ENCODE peak calls at places on chromosomes 11 and 22, in nine cellular contexts. X is KG1; O is ELF-1; D is upper lobe of right lung; U is chondrocyte; E is iris pigment epithelial cell; B is PC-9; N is T-helper 2 cell; Z is effector memory CD4-positive, alpha-beta T cell. Q is an unnamed sample.

GRCh38 chr11:102630598-102631448 is 5.7 kb upstream of the MMP20 start:
- DNase-seq in N (no peak), Z (no peak), E (no peak), D (no peak), B (no peak), X (no peak), O (no peak), U (no peak), Q (no peak)

GRCh38 chr11:134024420-134025085 is 44.3 kb upstream of the JAM3 start:
- DNase-seq in O (no peak), U (no peak), N (no peak), E (peak), Z (no peak), X (no peak), D (no peak), B (no peak), Q (no peak)

GRCh38 chr11:86673055-86673843 is 833 bp upstream of the ME3 start:
- DNase-seq in Z (no peak), D (no peak), E (no peak), O (no peak), B (peak), N (no peak), X (no peak), U (no peak), Q (no peak)

GRCh38 chr22:44448271-44448780 is 49.7 kb downstream of the RTL6 start:
- DNase-seq in O (no peak), X (no peak), U (peak), B (peak), D (peak), N (no peak), E (peak), Z (no peak), Q (no peak)

GRCh38 chr22:24095816-24096215 is 84.7 kb downstream of the CABIN1 start:
- DNase-seq in D (peak), O (no peak), U (no peak), Z (no peak), E (no peak), N (no peak), X (no peak), B (no peak), Q (no peak)

GRCh38 chr22:45608763-45609180 is 62.9 kb upstream of the ATXN10 start:
- DNase-seq in U (no peak), O (peak), Z (no peak), D (no peak), X (peak), N (no peak), E (peak), B (peak), Q (no peak)

GRCh38 chr11:37504925-37505324 is 906.9 kb upstream of the RAG2 start:
- DNase-seq in O (peak), X (no peak), E (peak), D (no peak), U (no peak), N (no peak), B (peak), Z (no peak), Q (no peak)

GRCh38 chr11:35362571-35362980 is 56.8 kb downstream of the SLC1A2 start:
- DNase-seq in B (peak), U (no peak), O (no peak), Z (no peak), D (no peak), E (no peak), N (no peak), X (no peak), Q (no peak)

GRCh38 chr11:21646351-21646750 is 546.5 kb upstream of the ANO5 start:
- DNase-seq in N (no peak), E (no peak), D (no peak), O (no peak), X (no peak), B (no peak), Z (no peak), U (no peak), Q (no peak)

GRCh38 chr11:59706518-59707285 is 6.9 kb downstream of the OR10V1 start:
- DNase-seq in E (peak), B (peak), X (no peak), O (peak), Z (no peak), N (no peak), D (no peak), U (no peak), Q (no peak)

GRCh38 chr22:38951734-38952133 is 5.7 kb upstream of the APOBEC3A start:
- DNase-seq in X (no peak), E (no peak), U (no peak), Z (no peak), O (no peak), D (no peak), N (no peak), B (no peak), Q (no peak)

GRCh38 chr11:74306440-74307175 is 4.8 kb downstream of the P4HA3 start:
- DNase-seq in X (no peak), N (no peak), D (no peak), U (no peak), O (no peak), B (no peak), Z (no peak), E (no peak), Q (no peak)

GRCh38 chr22:17647996-17648395 is 9.4 kb downstream of the BCL2L13 start:
- DNase-seq in N (no peak), D (no peak), E (peak), Z (no peak), B (no peak), O (no peak), X (no peak), U (no peak), Q (no peak)

GRCh38 chr11:103547009-103547408 is 437.8 kb downstream of the DYNC2H1 start:
- DNase-seq in N (no peak), E (no peak), Z (no peak), U (no peak), X (no peak), B (no peak), D (no peak), O (no peak), Q (no peak)

GRCh38 chr11:102287963-102288744 is 29.1 kb upstream of the BIRC3 start:
- DNase-seq in Z (peak), X (peak), E (peak), B (peak), O (peak), U (no peak), N (no peak), D (no peak), Q (peak)

GRCh38 chr11:5600374-5600851 is 4.0 kb downstream of the TRIM6 start:
- DNase-seq in U (no peak), B (no peak), N (no peak), Z (peak), O (peak), D (peak), E (peak), X (peak), Q (peak)